ENCODE peak calls at places on chromosomes 16 and 17, in ten cellular contexts. C is GM10248, V is dorsolateral prefrontal cortex, H is thoracic aorta, Z is fibroblast of the aortic adventitia, G is AG10803, O is HFFc6, F is neural crest cell, W is ovary, L is colonic mucosa. D is an unnamed sample.

GRCh38 chr16:65875362-65876199 is 490.9 kb upstream of the CDH5 start:
- DNase-seq in Z (peak), C (no peak), G (no peak), O (no peak), L (no peak), H (no peak), W (no peak), V (no peak), F (no peak), D (no peak)

GRCh38 chr16:13560151-13560550 is 359.8 kb upstream of the ERCC4 start:
- DNase-seq in W (no peak), G (no peak), F (no peak), C (no peak), V (no peak), H (no peak), L (no peak), O (no peak), Z (no peak), D (no peak)

GRCh38 chr17:40218740-40219072 is 398 bp upstream of the WIPF2 start:
- DNase-seq in C (peak), O (peak), V (peak), L (peak), Z (peak), G (peak), W (peak), H (peak), F (peak), D (peak)

GRCh38 chr17:50767030-50767429 is 288 bp downstream of the ANKRD40CL start:
- DNase-seq in C (no peak), F (no peak), O (no peak), W (no peak), V (no peak), G (no peak), L (peak), H (no peak), Z (no peak), D (no peak)

GRCh38 chr17:68200689-68201424 is 47.0 kb upstream of the AMZ2 start:
- DNase-seq in L (peak), O (peak), F (peak), V (peak), Z (peak), H (no peak), C (peak), G (peak), W (peak), D (peak)

GRCh38 chr17:18944646-18945045 is 7.3 kb upstream of the SLC5A10 start:
- DNase-seq in H (no peak), V (no peak), O (no peak), L (no peak), F (no peak), C (no peak), G (no peak), Z (no peak), W (no peak), D (no peak)

GRCh38 chr17:57488856-57489255 is 232.5 kb downstream of the MSI2 start:
- DNase-seq in W (no peak), L (no peak), H (no peak), G (no peak), Z (no peak), C (no peak), F (no peak), O (no peak), V (no peak), D (no peak)

GRCh38 chr16:66660422-66661209 is 35.9 kb downstream of the CMTM4 start:
- DNase-seq in W (peak), O (peak), G (peak), V (peak), F (peak), C (no peak), L (peak), Z (peak), H (peak), D (peak)

GRCh38 chr17:81863123-81863675 is 2.9 kb upstream of the P4HB start:
- DNase-seq in O (no peak), H (no peak), L (no peak), V (no peak), G (peak), Z (peak), C (no peak), W (no peak), F (no peak), D (no peak)

GRCh38 chr16:760065-760464 is 469 bp upstream of the MSLN start:
- DNase-seq in C (no peak), W (no peak), O (no peak), G (no peak), Z (no peak), F (no peak), H (no peak), L (no peak), V (no peak), D (no peak)

GRCh38 chr16:11625769-11626168 is 39.0 kb upstream of the LITAF start:
- DNase-seq in F (no peak), L (no peak), V (no peak), O (no peak), G (no peak), Z (no peak), C (no peak), H (no peak), W (no peak), D (no peak)

GRCh38 chr17:11736613-11737289 is 138.5 kb downstream of the DNAH9 start:
- DNase-seq in H (no peak), L (no peak), O (no peak), W (no peak), V (no peak), G (no peak), C (no peak), F (no peak), Z (no peak), D (no peak)

GRCh38 chr17:48751733-48752398 is 23.3 kb upstream of the HOXB13 start:
- DNase-seq in V (no peak), W (no peak), C (no peak), O (no peak), H (no peak), G (no peak), F (no peak), L (no peak), Z (no peak), D (no peak)

GRCh38 chr17:39080416-39081179 is 70.8 kb downstream of the PLXDC1 start:
- DNase-seq in V (peak), W (no peak), Z (peak), F (no peak), H (no peak), G (peak), C (no peak), L (no peak), O (peak), D (no peak)

GRCh38 chr17:82791532-82791931 is 39.7 kb downstream of the TBCD start:
- DNase-seq in L (no peak), O (peak), Z (peak), G (peak), W (no peak), H (no peak), V (no peak), C (no peak), F (no peak), D (no peak)

GRCh38 chr16:56450901-56451752 is at the start of the genes NUDT21 and OGFOD1:
- DNase-seq in G (peak), L (peak), Z (peak), W (peak), H (peak), F (peak), V (peak), O (peak), C (peak), D (peak)

GRCh38 chr17:21397341-21398050 is 21.3 kb downstream of the KCNJ12 start:
- DNase-seq in C (no peak), O (no peak), V (no peak), W (no peak), H (no peak), L (no peak), F (no peak), G (peak), Z (peak), D (no peak)

GRCh38 chr17:1961187-1961586 is 63.9 kb downstream of the RTN4RL1 start:
- DNase-seq in F (no peak), V (no peak), G (no peak), O (no peak), C (no peak), L (no peak), H (no peak), W (no peak), Z (no peak), D (no peak)

GRCh38 chr16:5065813-5066212 is at the start of gene C16orf89:
- DNase-seq in L (peak), C (no peak), W (no peak), F (no peak), V (no peak), Z (no peak), H (no peak), G (no peak), O (no peak), D (no peak)

GRCh38 chr16:14198603-14199002 is 127.5 kb downstream of the MRTFB start:
- DNase-seq in G (no peak), F (no peak), V (no peak), W (no peak), Z (no peak), O (no peak), L (no peak), C (peak), H (no peak), D (no peak)

GRCh38 chr17:58120195-58120822 is 27.9 kb upstream of the OR4D1 start:
- DNase-seq in G (peak), Z (peak), H (no peak), F (peak), W (peak), V (no peak), L (peak), C (peak), O (peak), D (peak)

GRCh38 chr17:75261336-75262111 is at the start of the genes GGA3 and MRPS7:
- DNase-seq in Z (peak), V (peak), C (peak), W (peak), H (peak), O (peak), F (peak), L (peak), G (peak), D (peak)

GRCh38 chr17:75260679-75261335 is 599 bp downstream of the GGA3 start:
- DNase-seq in F (no peak), G (no peak), C (no peak), H (no peak), V (no peak), Z (no peak), O (no peak), L (no peak), W (no peak), D (no peak)

GRCh38 chr17:75265614-75266314 is 4.1 kb downstream of the MRPS7 start:
- DNase-seq in L (no peak), G (no peak), H (no peak), W (no peak), V (no peak), C (no peak), O (no peak), F (no peak), Z (no peak), D (no peak)

GRCh38 chr17:75262112-75262606 is 480 bp downstream of the MRPS7 start:
- DNase-seq in O (no peak), V (no peak), W (no peak), Z (no peak), L (peak), G (no peak), C (no peak), F (no peak), H (no peak), D (no peak)

DNA sequence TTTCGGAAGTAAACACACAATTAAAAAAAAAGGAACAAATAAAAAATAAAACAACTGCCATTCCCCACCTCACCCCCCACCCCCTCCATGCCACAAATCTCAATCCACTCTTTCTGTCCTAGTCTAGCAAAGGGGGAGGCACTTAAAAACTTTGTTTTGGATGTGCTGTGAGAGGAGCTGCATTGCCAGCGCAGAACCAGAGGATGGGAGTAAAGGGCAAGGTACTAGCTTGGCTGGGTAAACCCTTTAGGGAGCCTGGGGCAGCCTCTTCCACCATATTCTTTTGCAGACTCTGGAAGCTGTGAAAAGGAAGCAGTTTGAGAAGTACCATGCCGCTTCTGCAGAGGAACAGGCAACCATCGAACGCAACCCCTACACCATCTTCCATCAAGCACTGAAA is 1.4 kb downstream of the MRPS7 start:
- DNase-seq in W (no peak), O (no peak), C (no peak), V (no peak), G (no peak), L (no peak), Z (no peak), F (no peak), H (no peak), D (no peak)
- TF ChIP-seq CTCF in W (no peak), O (no peak), C (no peak), V (no peak), G (no peak), L (no peak), Z (no peak), F (no peak), H (no peak), D (no peak)

GRCh38 chr16:68737730-68738590 is 868 bp downstream of the CDH1 start:
- DNase-seq in V (no peak), F (no peak), H (no peak), O (no peak), G (no peak), L (peak), W (peak), Z (no peak), C (no peak), D (peak)
- TF ChIP-seq CTCF in V (no peak), F (no peak), H (no peak), O (no peak), G (no peak), L (peak), W (no peak), Z (no peak), C (no peak), D (no peak)

GRCh38 chr17:17439971-17440843 is 36.6 kb upstream of the MED9 start:
- DNase-seq in W (no peak), O (peak), G (no peak), V (no peak), F (peak), H (no peak), Z (peak), C (peak), L (peak), D (peak)
- TF ChIP-seq CTCF in W (peak), O (peak), G (peak), V (peak), F (peak), H (peak), Z (peak), C (peak), L (peak), D (peak)

GRCh38 chr16:50610331-50611262 is 62.4 kb downstream of the NKD1 start:
- DNase-seq in V (no peak), Z (no peak), H (no peak), C (no peak), O (no peak), G (no peak), L (no peak), F (no peak), W (no peak), D (no peak)
- TF ChIP-seq CTCF in V (no peak), Z (no peak), H (no peak), C (no peak), O (no peak), G (no peak), L (no peak), F (no peak), W (no peak), D (no peak)

GRCh38 chr17:73028311-73028755 is 64.2 kb downstream of the SLC39A11 start:
- DNase-seq in O (no peak), C (no peak), H (no peak), G (peak), L (no peak), Z (peak), V (no peak), W (no peak), F (no peak), D (no peak)
- TF ChIP-seq CTCF in O (no peak), C (no peak), H (no peak), G (no peak), L (no peak), Z (no peak), V (no peak), W (no peak), F (no peak), D (no peak)

GRCh38 chr17:46061435-46061834 is 62.4 kb downstream of the STH start:
- DNase-seq in C (no peak), O (peak), F (no peak), W (no peak), V (no peak), G (no peak), Z (peak), H (no peak), L (no peak), D (no peak)
- TF ChIP-seq CTCF in C (no peak), O (peak), F (peak), W (no peak), V (peak), G (peak), Z (peak), H (no peak), L (no peak), D (peak)

GRCh38 chr16:7628981-7629380 is 296.3 kb downstream of the RBFOX1 start:
- DNase-seq in Z (no peak), C (no peak), L (no peak), V (no peak), H (no peak), O (no peak), W (no peak), G (no peak), F (no peak), D (no peak)

GRCh38 chr16:7624871-7625766 is 292.5 kb downstream of the RBFOX1 start:
- DNase-seq in V (no peak), F (no peak), C (no peak), G (no peak), W (no peak), H (no peak), L (no peak), Z (no peak), O (no peak), D (no peak)

DNA sequence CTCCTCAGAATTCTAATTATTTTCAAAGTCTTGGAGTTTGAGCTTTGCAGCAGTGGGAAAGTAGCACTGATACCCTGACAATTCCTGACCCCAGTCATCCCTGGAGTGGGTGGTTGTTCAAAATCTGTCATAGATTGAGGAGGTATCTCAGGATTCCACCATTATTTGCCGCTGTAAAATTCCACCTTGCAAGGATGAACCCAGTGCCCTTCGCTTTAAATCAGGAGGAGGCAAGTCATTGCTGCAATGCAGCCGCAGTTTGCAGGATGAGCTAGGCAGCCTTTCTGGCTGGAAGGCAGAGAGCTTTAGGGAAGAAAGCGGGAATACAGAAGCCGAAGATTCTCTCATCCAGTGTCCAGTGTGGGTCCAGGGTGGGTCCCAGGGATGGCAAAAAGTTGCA is 296.9 kb downstream of the RBFOX1 start:
- DNase-seq in O (no peak), C (no peak), G (no peak), V (no peak), L (no peak), F (no peak), Z (no peak), W (no peak), H (no peak), D (no peak)
- TF ChIP-seq CTCF in O (no peak), C (no peak), G (no peak), V (no peak), L (no peak), F (no peak), Z (no peak), W (no peak), H (no peak), D (no peak)

DNA sequence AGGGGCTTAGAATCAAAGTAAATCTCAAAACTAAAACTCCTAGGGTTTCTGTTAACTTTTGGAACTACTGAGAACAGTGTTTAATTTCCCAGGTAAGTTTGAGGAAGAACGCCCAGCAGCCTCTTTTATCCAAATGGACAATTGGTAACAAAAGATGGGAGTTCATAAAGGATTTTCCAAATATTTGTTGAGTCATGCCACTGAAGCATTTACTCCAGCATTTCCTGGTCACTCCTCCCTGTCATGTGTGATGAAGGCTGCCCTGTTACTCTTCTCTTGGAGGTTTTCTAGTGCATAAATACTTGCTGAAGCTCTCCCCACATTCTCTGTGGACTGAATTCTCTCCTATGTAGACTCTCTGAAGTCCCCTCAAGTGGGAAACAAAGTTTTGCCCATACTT is 16.5 kb downstream of the ZNF75A start:
- DNase-seq in F (no peak), V (no peak), Z (no peak), W (no peak), L (no peak), C (no peak), G (no peak), H (no peak), O (no peak), D (no peak)
- TF ChIP-seq CTCF in F (no peak), V (no peak), Z (no peak), W (no peak), L (no peak), C (no peak), G (no peak), H (no peak), O (no peak), D (no peak)

GRCh38 chr16:30977502-30977901 is 7.5 kb upstream of the HSD3B7 start:
- DNase-seq in C (no peak), O (no peak), H (no peak), V (no peak), L (no peak), W (no peak), F (no peak), Z (no peak), G (no peak), D (no peak)
- TF ChIP-seq CTCF in C (peak), O (peak), H (no peak), V (peak), L (no peak), W (no peak), F (peak), Z (peak), G (peak), D (no peak)

DNA sequence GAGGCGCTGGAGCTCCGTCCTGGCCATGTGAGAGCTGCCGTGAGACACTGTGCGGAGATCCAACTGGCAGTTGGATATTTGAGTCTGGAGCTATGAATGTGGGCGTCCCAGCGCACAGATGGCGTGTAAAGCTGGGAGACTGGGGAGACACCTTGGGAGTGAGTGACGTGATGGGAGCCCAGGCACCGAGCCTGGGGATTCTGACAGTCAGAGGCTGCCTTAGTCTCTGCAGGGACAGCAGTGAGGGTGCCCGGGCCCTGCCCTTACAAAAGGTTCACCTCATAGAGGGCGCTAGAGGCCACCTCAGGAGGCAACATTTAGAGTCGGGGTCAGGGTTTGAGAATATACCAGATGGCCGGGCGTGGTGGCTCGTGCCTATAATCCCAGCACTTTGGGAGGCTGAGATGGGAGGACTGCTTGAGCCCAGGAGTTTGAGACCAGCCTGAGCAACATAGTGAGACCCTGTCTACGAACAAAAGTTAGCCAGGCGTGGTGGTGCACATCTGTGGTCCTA is 194.1 kb upstream of the GSE1 start:
- DNase-seq in G (no peak), V (peak), L (no peak), O (no peak), Z (no peak), H (no peak), C (no peak), W (no peak), F (no peak), D (no peak)
- TF ChIP-seq CTCF in G (no peak), V (no peak), L (no peak), O (peak), Z (no peak), H (no peak), C (no peak), W (no peak), F (no peak), D (no peak)

D was measured in Calu3.